ENCODE peak calls at places on chromosomes 6 and 20, in nine cellular contexts. A, K, W, P, B, S, O, C and V are unnamed samples.

GRCh38 chr20:26216025-26216424 is 519.4 kb upstream of the ZNF337 start:
- DNase-seq in A (no peak), K (no peak), W (no peak), P (no peak), B (no peak), S (no peak), O (no peak), C (no peak), V (no peak)

GRCh38 chr6:137013738-137014602 is 30.8 kb downstream of the IL20RA start:
- DNase-seq in A (no peak), K (peak), W (no peak), P (no peak), B (no peak), S (no peak), O (peak), C (peak), V (peak)

GRCh38 chr20:37986873-37987601 is 46.2 kb downstream of the TTI1 start:
- DNase-seq in A (peak), K (peak), W (no peak), P (no peak), B (no peak), S (peak), O (no peak), C (peak), V (peak)

GRCh38 chr20:10558635-10559187 is 115.1 kb downstream of the JAG1 start:
- DNase-seq in A (no peak), K (peak), W (no peak), P (no peak), B (peak), S (no peak), O (no peak), C (no peak), V (peak)

GRCh38 chr6:134374486-134374885 is 56.6 kb upstream of the SGK1 start:
- DNase-seq in A (peak), K (peak), W (no peak), P (no peak), B (no peak), S (no peak), O (no peak), C (no peak), V (no peak)

GRCh38 chr20:2767768-2768631 is 32.4 kb downstream of the CPXM1 start:
- DNase-seq in A (peak), K (peak), W (no peak), P (no peak), B (no peak), S (peak), O (no peak), C (no peak), V (no peak)

GRCh38 chr6:56713285-56713684 is 70.6 kb upstream of the DST start:
- DNase-seq in A (peak), K (peak), W (no peak), P (no peak), B (no peak), S (no peak), O (no peak), C (peak), V (peak)

GRCh38 chr6:64539917-64540316 is 904.3 kb downstream of the PHF3 start:
- DNase-seq in A (no peak), K (no peak), W (no peak), P (no peak), B (no peak), S (no peak), O (no peak), C (no peak), V (no peak)

GRCh38 chr6:3737149-3737830 is 14.2 kb downstream of the PXDC1 start:
- DNase-seq in A (peak), K (no peak), W (no peak), P (no peak), B (no peak), S (no peak), O (no peak), C (no peak), V (no peak)